ENCODE peak calls at places on chromosome 7, in five cellular contexts. W is NCI-H510A treated with DMSO at 0.1 percent for 48 hours; S is activated effector memory CD4-positive, alpha-beta T cell treated with Interleukin-2 at 50 U/mL for 16 hours; M is RCC 7860; G is adipocyte. J is an unnamed sample.

GRCh38 chr7:131431756-131432155 is 104.1 kb downstream of the MKLN1 start:
- DNase-seq in G (no peak), W (peak), S (no peak), M (no peak), J (no peak)

GRCh38 chr7:142482899-142483658 is 225.2 kb upstream of the PRSS58 start:
- DNase-seq in W (no peak), G (peak), M (no peak), S (peak), J (no peak)

GRCh38 chr7:144676492-144676891 is 159.4 kb downstream of the TPK1 start:
- DNase-seq in G (no peak), W (no peak), S (no peak), M (no peak), J (no peak)

GRCh38 chr7:102860351-102860811 is 52.4 kb upstream of the LRRC17 start:
- DNase-seq in G (peak), M (no peak), W (no peak), S (no peak), J (peak)

GRCh38 chr7:94375713-94376112 is 19.0 kb upstream of the COL1A2 start:
- DNase-seq in S (no peak), G (peak), W (no peak), M (no peak), J (peak)

GRCh38 chr7:142602756-142603155 is 146.5 kb upstream of the PRSS1 start:
- DNase-seq in G (no peak), W (no peak), M (no peak), S (no peak), J (no peak)

GRCh38 chr7:6392712-6393666 is 54.8 kb downstream of the DAGLB start:
- DNase-seq in W (no peak), M (peak), S (no peak), G (peak), J (peak)

GRCh38 chr7:108051449-108051848 is 48.5 kb upstream of the LAMB1 start:
- DNase-seq in M (no peak), W (no peak), G (peak), S (no peak), J (no peak)

GRCh38 chr7:154844955-154845354 is 158.0 kb downstream of the PAXIP1 start:
- DNase-seq in M (no peak), G (no peak), W (no peak), S (no peak), J (no peak)

GRCh38 chr7:108094933-108095710 is 35.0 kb downstream of the LAMB4 start:
- DNase-seq in W (peak), G (peak), S (no peak), M (peak), J (peak)

GRCh38 chr7:97004931-97005763 is at the start of gene DLX6:
- DNase-seq in S (no peak), W (peak), G (peak), M (no peak), J (no peak)

GRCh38 chr7:8260871-8261707 is 878 bp downstream of the ICA1 start:
- DNase-seq in M (no peak), G (peak), W (peak), S (no peak), J (no peak)

GRCh38 chr7:154953006-154953684 is 49.8 kb downstream of the PAXIP1 start:
- DNase-seq in W (no peak), S (peak), M (no peak), G (peak), J (no peak)

GRCh38 chr7:134827889-134828288 is 48.5 kb downstream of the CALD1 start:
- DNase-seq in W (no peak), G (peak), S (no peak), M (no peak), J (no peak)

GRCh38 chr7:129610709-129611245 is 743 bp upstream of the NRF1 start:
- DNase-seq in M (no peak), G (no peak), W (no peak), S (no peak), J (no peak)

GRCh38 chr7:19773361-19773760 is at the start of gene TMEM196:
- DNase-seq in M (no peak), W (peak), G (no peak), S (no peak), J (no peak)

GRCh38 chr7:107661865-107662379 is 1.3 kb downstream of the SLC26A4 start:
- DNase-seq in S (no peak), G (no peak), M (no peak), W (no peak), J (no peak)

GRCh38 chr7:45123913-45124312 is 12.4 kb upstream of the TBRG4 start:
- DNase-seq in M (no peak), S (no peak), W (no peak), G (no peak), J (no peak)

GRCh38 chr7:56121440-56121839 is 5.2 kb upstream of the NUPR2 start:
- DNase-seq in G (no peak), W (no peak), M (no peak), S (no peak), J (no peak)

GRCh38 chr7:155710035-155710434 is 65.6 kb downstream of the RBM33 start:
- DNase-seq in M (no peak), G (no peak), W (no peak), S (no peak), J (no peak)

GRCh38 chr7:604884-605531 is 85.4 kb upstream of the PDGFA start:
- DNase-seq in S (no peak), M (no peak), W (no peak), G (no peak), J (no peak)

GRCh38 chr7:107725138-107725740 is 18.7 kb upstream of the CBLL1 start:
- DNase-seq in W (peak), S (no peak), G (peak), M (peak), J (peak)

GRCh38 chr7:122188785-122189184 is 44.7 kb upstream of the AASS start:
- DNase-seq in G (no peak), W (no peak), M (no peak), S (no peak), J (no peak)

GRCh38 chr7:28629216-28629848 is 217.0 kb downstream of the CREB5 start:
- DNase-seq in S (no peak), M (peak), G (peak), W (no peak), J (no peak)

GRCh38 chr7:127651556-127652332 is at the start of gene SND1:
- DNase-seq in W (peak), M (peak), G (peak), S (peak), J (peak)

GRCh38 chr7:94149776-94150545 is 145.8 kb upstream of the BET1 start:
- DNase-seq in G (no peak), W (no peak), S (no peak), M (no peak), J (no peak)

GRCh38 chr7:51079494-51079893 is 237.1 kb downstream of the COBL start:
- DNase-seq in G (no peak), W (no peak), M (no peak), S (no peak), J (no peak)

GRCh38 chr7:24705481-24705954 is 51.7 kb downstream of the GSDME start:
- DNase-seq in G (no peak), M (no peak), S (no peak), W (no peak), J (no peak)

GRCh38 chr7:112206238-112207105 is at the start of the genes DOCK4 and ZNF277:
- DNase-seq in W (peak), S (peak), M (peak), G (peak), J (peak)

GRCh38 chr7:25951414-25952276 is 200.4 kb upstream of the NFE2L3 start:
- DNase-seq in M (no peak), G (peak), W (peak), S (no peak), J (no peak)

GRCh38 chr7:37354661-37355131 is 94.0 kb downstream of the ELMO1 start:
- DNase-seq in M (no peak), S (peak), G (no peak), W (no peak), J (no peak)

GRCh38 chr7:82441916-82442478 is 1.6 kb downstream of the CACNA2D1 start:
- DNase-seq in W (peak), M (no peak), S (no peak), G (peak), J (no peak)